ENCODE peak calls at places on chromosome 3, in nine cellular contexts. O is H1, T is lower lobe of right lung, L is OCI-LY7, S is Panc1, P is GM06990, X is esophagus squamous epithelium, G is hepatocyte, I is neural progenitor cell. A is an unnamed sample.

GRCh38 chr3:132645058-132645457 is 14.6 kb downstream of the ACAD11 start:
- DNase-seq in I (no peak), G (no peak), L (no peak), O (no peak), P (no peak), X (no peak), T (no peak), S (no peak), A (no peak)

GRCh38 chr3:73365756-73366397 is 258.9 kb downstream of the PDZRN3 start:
- DNase-seq in P (no peak), O (no peak), I (no peak), X (no peak), S (no peak), G (peak), L (no peak), T (no peak), A (no peak)

GRCh38 chr3:104040896-104041295 is 1325.8 kb upstream of the ALCAM start:
- DNase-seq in P (no peak), L (no peak), T (no peak), O (no peak), G (no peak), I (no peak), S (no peak), X (no peak), A (no peak)

GRCh38 chr3:37087870-37088269 is 86.5 kb downstream of the LRRFIP2 start:
- DNase-seq in O (no peak), T (no peak), I (no peak), S (no peak), P (no peak), L (no peak), X (no peak), G (no peak), A (no peak)

GRCh38 chr3:31958721-31959152 is 22.3 kb downstream of the OSBPL10 start:
- DNase-seq in X (no peak), G (peak), P (no peak), L (no peak), O (no peak), T (no peak), I (no peak), S (no peak), A (no peak)

GRCh38 chr3:184716652-184717607 is 5.1 kb upstream of the MAGEF1 start:
- DNase-seq in O (no peak), T (no peak), P (no peak), L (no peak), S (no peak), X (no peak), G (peak), I (peak), A (no peak)

GRCh38 chr3:5875056-5875455 is 687.5 kb downstream of the EDEM1 start:
- DNase-seq in L (no peak), X (no peak), T (no peak), O (no peak), S (no peak), P (no peak), G (no peak), I (no peak), A (no peak)

GRCh38 chr3:154121236-154122095 is at the start of gene ARHGEF26:
- DNase-seq in P (peak), I (peak), X (no peak), G (peak), S (no peak), T (peak), O (peak), L (peak), A (no peak)

GRCh38 chr3:21801631-21802030 is 50.6 kb upstream of the ZNF385D start:
- DNase-seq in I (no peak), S (no peak), X (no peak), G (no peak), O (no peak), P (no peak), T (no peak), L (no peak), A (no peak)

GRCh38 chr3:140113983-140114923 is 179.3 kb downstream of the CLSTN2 start:
- DNase-seq in X (no peak), T (no peak), S (no peak), P (no peak), G (no peak), O (no peak), L (no peak), I (no peak), A (no peak)

GRCh38 chr3:15291589-15292541 is 40.5 kb downstream of the SH3BP5 start:
- DNase-seq in S (no peak), P (peak), G (no peak), O (no peak), L (peak), X (no peak), T (no peak), I (no peak), A (peak)

GRCh38 chr3:23209747-23210495 is 6.8 kb downstream of the UBE2E2 start:
- DNase-seq in I (no peak), X (no peak), T (no peak), O (no peak), G (no peak), S (no peak), P (no peak), L (no peak), A (no peak)

GRCh38 chr3:46860381-46861292 is 2.6 kb downstream of the MYL3 start:
- DNase-seq in S (no peak), T (peak), I (no peak), O (no peak), G (peak), X (no peak), L (peak), P (no peak), A (no peak)

GRCh38 chr3:108602249-108602934 is 12.9 kb downstream of the DZIP3 start:
- DNase-seq in O (no peak), L (no peak), X (no peak), S (no peak), T (no peak), I (peak), P (no peak), G (peak), A (no peak)

DNA sequence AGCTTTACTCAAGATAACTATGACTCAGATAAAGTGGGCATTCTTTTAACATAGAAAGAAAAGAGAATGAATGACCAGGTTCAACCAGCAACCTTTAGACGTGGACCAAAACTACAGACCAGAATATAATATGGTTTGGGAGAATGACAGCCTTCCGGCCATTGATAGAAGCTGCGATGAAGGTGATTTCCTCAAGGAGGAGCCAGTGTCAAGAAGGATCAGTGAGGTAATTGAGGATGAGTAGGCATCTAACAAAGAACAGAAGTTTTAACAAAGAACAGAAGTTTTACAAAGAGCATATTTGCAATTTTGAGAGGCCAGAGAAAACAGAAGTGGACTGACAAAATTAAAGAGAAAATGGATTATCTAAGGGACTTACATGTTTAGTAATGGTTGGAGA is 289.0 kb upstream of the AGTR1 start:
- DNase-seq in O (no peak), L (no peak), T (no peak), S (no peak), P (no peak), X (no peak), G (no peak), I (no peak), A (no peak)
- TF ChIP-seq CTCF in O (peak), L (no peak), T (no peak), S (no peak), P (no peak), X (no peak), G (no peak), I (no peak), A (no peak)

DNA sequence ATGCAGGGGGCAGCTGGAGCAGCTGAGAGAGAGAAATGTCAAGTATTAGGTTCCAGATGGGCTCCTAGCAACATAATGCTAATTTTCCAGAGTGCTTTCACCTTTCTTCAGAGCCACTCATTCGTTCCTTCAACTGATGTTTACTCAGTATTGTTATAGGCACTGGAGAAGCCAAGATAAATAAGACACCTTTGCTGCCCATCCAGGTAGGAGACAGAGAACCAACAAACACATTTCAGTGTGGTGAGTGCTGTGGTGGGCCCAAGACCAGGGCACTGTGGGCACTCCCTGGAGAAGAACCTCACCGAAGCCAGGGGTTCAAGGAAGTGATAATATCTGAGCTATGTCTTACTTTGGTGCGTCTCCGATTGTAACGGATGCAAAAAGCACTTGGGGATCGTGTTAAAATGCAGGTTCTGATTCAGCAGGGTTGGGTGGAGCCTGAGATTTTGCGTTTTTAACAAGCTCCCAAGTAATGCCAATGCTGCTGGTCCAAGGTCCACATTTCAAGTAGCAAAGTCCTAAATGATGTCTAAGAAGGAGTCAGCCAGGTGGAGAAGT is 42.0 kb upstream of the PLCL2 start:
- DNase-seq in X (no peak), T (no peak), G (no peak), S (no peak), P (no peak), L (peak), I (no peak), O (no peak), A (no peak)
- H3K4me3 ChIP-seq in X (no peak), T (no peak), G (no peak), S (no peak), P (peak), L (peak), I (no peak), O (no peak), A (peak)

DNA sequence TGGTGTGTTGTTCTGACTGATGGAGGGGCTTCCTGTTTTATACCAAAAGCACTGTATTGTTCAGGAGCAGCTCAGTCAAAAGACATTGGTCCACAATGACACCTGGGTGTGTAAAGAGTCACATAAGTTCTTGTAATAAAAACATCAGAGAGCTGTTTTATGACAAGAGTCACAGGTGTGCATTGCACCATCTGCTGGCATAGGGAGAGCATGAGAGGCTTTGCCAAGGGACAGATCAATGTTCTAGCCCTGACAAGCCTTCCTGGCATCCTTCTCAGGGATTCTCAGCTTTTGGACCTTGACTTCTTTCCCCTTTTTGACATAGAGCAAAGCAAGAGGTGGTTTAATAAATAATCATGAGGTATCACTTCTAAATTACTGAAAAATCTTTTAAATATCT is 20.5 kb downstream of the ARPP21 start:
- DNase-seq in X (no peak), P (no peak), I (peak), L (peak), O (no peak), G (peak), T (no peak), S (no peak), A (no peak)
- TF ChIP-seq CTCF in X (peak), P (peak), I (peak), L (peak), O (peak), G (peak), T (no peak), S (peak), A (peak)

GRCh38 chr3:146449584-146449983 is 19.8 kb downstream of the PLSCR2 start:
- DNase-seq in O (no peak), T (no peak), G (no peak), L (no peak), S (no peak), P (no peak), X (no peak), I (no peak), A (no peak)

GRCh38 chr3:146446026-146446425 is 23.3 kb downstream of the PLSCR2 start:
- DNase-seq in L (no peak), I (no peak), X (no peak), P (no peak), O (no peak), T (no peak), S (no peak), G (no peak), A (no peak)

GRCh38 chr3:146454796-146455195 is 14.6 kb downstream of the PLSCR2 start:
- DNase-seq in L (no peak), T (no peak), X (no peak), P (no peak), G (no peak), O (no peak), S (no peak), I (no peak), A (no peak)

GRCh38 chr3:146449076-146449475 is 20.3 kb downstream of the PLSCR2 start:
- DNase-seq in I (no peak), S (no peak), X (no peak), T (no peak), L (no peak), P (no peak), O (no peak), G (no peak), A (no peak)
- H3K4me3 ChIP-seq in I (no peak), S (no peak), X (no peak), T (no peak), L (no peak), P (no peak), O (no peak), G (no peak), A (no peak)

DNA sequence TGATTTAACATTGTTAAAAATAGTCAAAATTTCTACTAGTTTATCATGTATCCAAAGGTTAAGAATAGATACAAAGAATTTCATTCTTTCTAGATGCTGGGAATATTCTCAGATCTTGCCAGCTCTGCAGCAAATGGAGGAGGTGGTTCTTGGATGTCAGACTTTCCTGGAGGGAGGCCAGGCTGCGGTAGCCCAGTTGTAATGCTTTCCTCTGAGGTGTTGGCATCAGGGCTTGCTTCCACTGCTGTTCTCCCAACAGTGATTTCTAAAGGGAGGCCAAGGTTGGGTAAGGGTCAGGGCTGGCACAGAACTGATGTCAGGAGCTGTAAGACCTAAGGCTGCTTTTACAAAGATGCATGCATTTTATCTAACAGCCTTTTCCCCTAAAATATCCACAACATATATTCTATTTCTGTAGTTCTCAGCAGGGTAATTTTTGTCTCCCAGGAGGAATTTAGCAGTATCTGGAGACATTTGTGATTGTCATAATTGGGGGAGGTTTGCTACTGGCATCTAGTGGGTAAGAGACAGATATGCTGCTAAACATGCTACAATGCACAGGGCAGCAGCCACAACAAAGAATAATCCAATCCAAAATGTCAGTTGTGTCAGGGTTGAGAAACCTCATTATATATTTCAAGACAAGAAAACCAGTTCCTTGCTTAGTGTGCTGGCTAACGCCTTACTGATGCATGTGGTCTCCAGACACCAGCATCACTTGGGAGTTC is 42.0 kb upstream of the SPTSSB start:
- DNase-seq in I (no peak), P (no peak), L (no peak), G (no peak), T (no peak), S (no peak), X (no peak), O (no peak), A (no peak)
- TF ChIP-seq CTCF in I (no peak), P (no peak), L (no peak), G (peak), T (no peak), S (peak), X (no peak), O (no peak), A (no peak)

GRCh38 chr3:123926396-123926795 is 34.6 kb downstream of the CCDC14 start:
- DNase-seq in I (no peak), O (no peak), G (no peak), S (no peak), T (no peak), P (no peak), L (no peak), X (no peak), A (no peak)
- H3K4me3 ChIP-seq in I (no peak), O (no peak), G (no peak), S (no peak), T (no peak), P (no peak), L (no peak), X (no peak), A (no peak)

A was measured in GM12864.